ENCODE peak calls at places on chromosomes 7 and 10, in eight cellular contexts. One of them, this sample, is unnamed.

GRCh38 chr10:22366771-22367170 is 21.5 kb downstream of the SPAG6 start:
- DNase-seq in IMR-90: no peak
- DNase-seq in foreskin fibroblast: no peak
- DNase-seq in heart left ventricle: no peak
- DNase-seq in left ventricle myocardium inferior: no peak
- DNase-seq in GM23338: no peak
- DNase-seq in neural progenitor cell: no peak
- DNase-seq in psoas muscle: no peak
- DNase-seq in this sample: no peak

GRCh38 chr10:129808092-129808983 is 155.7 kb downstream of the EBF3 start:
- DNase-seq in foreskin fibroblast: no peak
- DNase-seq in left ventricle myocardium inferior: no peak
- DNase-seq in heart left ventricle: no peak
- DNase-seq in IMR-90: no peak
- DNase-seq in neural progenitor cell: no peak
- DNase-seq in GM23338: no peak
- DNase-seq in psoas muscle: no peak
- DNase-seq in this sample: no peak

GRCh38 chr10:33341638-33342037 is 7.2 kb upstream of the NRP1 start:
- DNase-seq in foreskin fibroblast: no peak
- DNase-seq in heart left ventricle: no peak
- DNase-seq in GM23338: no peak
- DNase-seq in left ventricle myocardium inferior: no peak
- DNase-seq in psoas muscle: no peak
- DNase-seq in IMR-90: peak; percentile 62
- DNase-seq in neural progenitor cell: no peak
- DNase-seq in this sample: no peak

GRCh38 chr7:132295198-132295597 is 281.1 kb downstream of the PLXNA4 start:
- DNase-seq in GM23338: no peak
- DNase-seq in neural progenitor cell: no peak
- DNase-seq in left ventricle myocardium inferior: no peak
- DNase-seq in IMR-90: no peak
- DNase-seq in psoas muscle: no peak
- DNase-seq in heart left ventricle: no peak
- DNase-seq in foreskin fibroblast: no peak
- DNase-seq in this sample: no peak

GRCh38 chr7:157785486-157786186 is 448.8 kb downstream of the DNAJB6 start:
- DNase-seq in heart left ventricle: no peak
- DNase-seq in neural progenitor cell: no peak
- DNase-seq in foreskin fibroblast: no peak
- DNase-seq in GM23338: no peak
- DNase-seq in psoas muscle: no peak
- DNase-seq in left ventricle myocardium inferior: no peak
- DNase-seq in IMR-90: no peak
- DNase-seq in this sample: no peak

GRCh38 chr10:12699258-12699700 is 302.2 kb downstream of the CCDC3 start:
- DNase-seq in psoas muscle: no peak
- DNase-seq in IMR-90: no peak
- DNase-seq in left ventricle myocardium inferior: no peak
- DNase-seq in heart left ventricle: no peak
- DNase-seq in GM23338: no peak
- DNase-seq in foreskin fibroblast: no peak
- DNase-seq in neural progenitor cell: no peak
- DNase-seq in this sample: no peak

GRCh38 chr10:37563107-37563714 is 294.2 kb downstream of the ZNF248 start:
- DNase-seq in foreskin fibroblast: no peak
- DNase-seq in GM23338: no peak
- DNase-seq in psoas muscle: no peak
- DNase-seq in IMR-90: no peak
- DNase-seq in heart left ventricle: no peak
- DNase-seq in left ventricle myocardium inferior: no peak
- DNase-seq in neural progenitor cell: no peak
- DNase-seq in this sample: no peak

GRCh38 chr7:23941551-23941950 is 231.5 kb downstream of the STK31 start:
- DNase-seq in left ventricle myocardium inferior: no peak
- DNase-seq in foreskin fibroblast: no peak
- DNase-seq in heart left ventricle: no peak
- DNase-seq in psoas muscle: no peak
- DNase-seq in neural progenitor cell: no peak
- DNase-seq in IMR-90: no peak
- DNase-seq in GM23338: no peak
- DNase-seq in this sample: no peak

GRCh38 chr7:96598421-96598820 is 111.2 kb downstream of the SEM1 start:
- DNase-seq in left ventricle myocardium inferior: no peak
- DNase-seq in IMR-90: no peak
- DNase-seq in GM23338: no peak
- DNase-seq in foreskin fibroblast: no peak
- DNase-seq in heart left ventricle: no peak
- DNase-seq in psoas muscle: no peak
- DNase-seq in neural progenitor cell: no peak
- DNase-seq in this sample: no peak

GRCh38 chr7:113629244-113629643 is 289.6 kb downstream of the PPP1R3A start:
- DNase-seq in foreskin fibroblast: no peak
- DNase-seq in psoas muscle: no peak
- DNase-seq in GM23338: no peak
- DNase-seq in neural progenitor cell: no peak
- DNase-seq in heart left ventricle: no peak
- DNase-seq in left ventricle myocardium inferior: no peak
- DNase-seq in IMR-90: peak; percentile 60
- DNase-seq in this sample: no peak

GRCh38 chr10:69757553-69758309 is 44.0 kb upstream of the COL13A1 start:
- DNase-seq in heart left ventricle: peak; percentile 40
- DNase-seq in foreskin fibroblast: peak; percentile 45
- DNase-seq in GM23338: no peak
- DNase-seq in neural progenitor cell: no peak
- DNase-seq in IMR-90: peak; percentile 41
- DNase-seq in psoas muscle: no peak
- DNase-seq in left ventricle myocardium inferior: peak; percentile 46
- DNase-seq in this sample: no peak

GRCh38 chr10:90641731-90642130 is 216.1 kb downstream of the HTR7 start:
- DNase-seq in heart left ventricle: no peak
- DNase-seq in IMR-90: no peak
- DNase-seq in left ventricle myocardium inferior: no peak
- DNase-seq in foreskin fibroblast: no peak
- DNase-seq in neural progenitor cell: no peak
- DNase-seq in GM23338: no peak
- DNase-seq in psoas muscle: no peak
- DNase-seq in this sample: no peak
- H3K4me3 ChIP-seq in heart left ventricle: no peak overlapping the region
- H3K4me3 ChIP-seq in IMR-90: no peak overlapping the region
- H3K4me3 ChIP-seq in left ventricle myocardium inferior: no peak overlapping the region
- H3K4me3 ChIP-seq in foreskin fibroblast: no peak overlapping the region
- H3K4me3 ChIP-seq in neural progenitor cell: no peak overlapping the region
- H3K4me3 ChIP-seq in GM23338: no peak overlapping the region
- H3K4me3 ChIP-seq in psoas muscle: peak overlapping the region; percentile 6
- H3K4me3 ChIP-seq in this sample: no peak overlapping the region

DNA sequence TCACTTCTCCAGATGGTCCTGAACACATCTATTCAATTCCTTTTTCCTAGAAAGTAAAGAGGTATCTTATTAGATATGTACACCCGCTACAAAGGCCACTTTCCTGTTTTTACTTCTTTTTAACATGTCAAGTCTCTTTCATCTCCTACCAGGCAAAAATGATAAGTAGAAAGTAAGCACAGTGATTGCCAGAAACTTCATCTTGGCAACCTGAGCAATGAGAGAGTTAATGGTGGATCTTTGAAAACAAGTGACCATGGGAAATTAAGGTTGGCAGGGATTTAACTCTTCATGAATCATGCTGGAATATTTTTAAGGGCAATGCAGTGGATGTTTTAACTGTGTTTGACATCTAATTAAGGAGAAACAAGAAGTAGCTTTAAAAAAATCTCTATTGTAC is 2.7 kb downstream of the SEMA3A start:
- DNase-seq in GM23338: no peak
- DNase-seq in neural progenitor cell: no peak
- DNase-seq in psoas muscle: no peak
- DNase-seq in IMR-90: peak; percentile 54
- DNase-seq in heart left ventricle: no peak
- DNase-seq in foreskin fibroblast: no peak
- DNase-seq in left ventricle myocardium inferior: no peak
- DNase-seq in this sample: no peak
- H3K4me3 ChIP-seq in GM23338: peak overlapping the region; percentile 65
- H3K4me3 ChIP-seq in neural progenitor cell: peak overlapping the region; percentile 84
- H3K4me3 ChIP-seq in psoas muscle: no peak overlapping the region
- H3K4me3 ChIP-seq in IMR-90: peak overlapping the region; percentile 84
- H3K4me3 ChIP-seq in heart left ventricle: no peak overlapping the region
- H3K4me3 ChIP-seq in foreskin fibroblast: peak overlapping the region; percentile 77
- H3K4me3 ChIP-seq in left ventricle myocardium inferior: peak overlapping the region; percentile 5
- H3K4me3 ChIP-seq in this sample: no peak overlapping the region

DNA sequence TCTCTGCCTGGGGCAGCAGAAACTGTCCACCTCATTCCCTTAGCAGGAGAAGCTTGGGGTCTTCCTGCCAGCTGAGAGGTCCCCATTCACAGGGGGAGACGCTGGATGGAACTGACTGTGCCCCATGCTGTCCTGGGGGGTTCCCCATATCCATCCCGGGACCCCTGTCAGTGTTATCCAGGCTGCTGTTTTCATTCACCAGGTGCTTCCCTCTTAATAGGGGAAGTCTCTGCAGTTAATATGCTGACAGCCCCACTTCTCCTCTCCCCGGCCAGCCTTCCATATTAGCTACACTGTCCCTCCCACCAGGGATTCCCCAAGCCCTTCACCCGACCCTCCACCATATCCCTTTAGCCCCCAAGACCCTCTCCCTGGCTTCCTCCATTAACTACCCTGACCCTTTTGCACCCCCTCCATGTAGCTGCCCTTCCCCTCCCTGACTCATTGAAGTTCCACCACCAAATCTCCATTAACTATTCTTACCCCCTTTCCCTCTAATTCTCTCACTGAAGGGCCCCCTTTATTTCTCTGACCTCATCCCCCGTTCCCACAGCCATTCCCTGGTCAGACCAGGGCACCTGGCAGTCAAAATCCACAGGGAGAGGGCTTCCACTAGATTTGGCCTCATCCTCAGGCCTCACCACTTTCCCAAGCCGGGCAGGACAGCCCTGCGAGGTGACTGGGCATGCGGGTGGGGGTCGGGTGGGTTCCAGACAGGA is 92.0 kb upstream of the PAX2 start:
- DNase-seq in psoas muscle: no peak
- DNase-seq in IMR-90: no peak
- DNase-seq in neural progenitor cell: no peak
- DNase-seq in foreskin fibroblast: no peak
- DNase-seq in left ventricle myocardium inferior: no peak
- DNase-seq in GM23338: no peak
- DNase-seq in heart left ventricle: no peak
- DNase-seq in this sample: no peak
- H3K4me3 ChIP-seq in psoas muscle: no peak overlapping the region
- H3K4me3 ChIP-seq in IMR-90: no peak overlapping the region
- H3K4me3 ChIP-seq in neural progenitor cell: peak overlapping the region; percentile 47
- H3K4me3 ChIP-seq in foreskin fibroblast: no peak overlapping the region
- H3K4me3 ChIP-seq in left ventricle myocardium inferior: peak overlapping the region; percentile 40
- H3K4me3 ChIP-seq in GM23338: peak overlapping the region; percentile 56
- H3K4me3 ChIP-seq in heart left ventricle: no peak overlapping the region
- H3K4me3 ChIP-seq in this sample: peak overlapping the region; percentile 22

GRCh38 chr10:126177414-126178030 is 210.8 kb downstream of the ADAM12 start:
- DNase-seq in heart left ventricle: no peak
- DNase-seq in foreskin fibroblast: no peak
- DNase-seq in left ventricle myocardium inferior: no peak
- DNase-seq in IMR-90: peak; percentile 38
- DNase-seq in neural progenitor cell: peak; percentile 87
- DNase-seq in GM23338: peak; percentile 77
- DNase-seq in psoas muscle: no peak
- DNase-seq in this sample: no peak

GRCh38 chr10:126179637-126180036 is 208.6 kb downstream of the ADAM12 start:
- DNase-seq in GM23338: no peak
- DNase-seq in heart left ventricle: no peak
- DNase-seq in IMR-90: no peak
- DNase-seq in foreskin fibroblast: no peak
- DNase-seq in left ventricle myocardium inferior: no peak
- DNase-seq in neural progenitor cell: no peak
- DNase-seq in psoas muscle: no peak
- DNase-seq in this sample: no peak

GRCh38 chr10:126170367-126170766 is 217.9 kb downstream of the ADAM12 start:
- DNase-seq in neural progenitor cell: no peak
- DNase-seq in IMR-90: no peak
- DNase-seq in psoas muscle: no peak
- DNase-seq in heart left ventricle: no peak
- DNase-seq in left ventricle myocardium inferior: no peak
- DNase-seq in foreskin fibroblast: no peak
- DNase-seq in GM23338: no peak
- DNase-seq in this sample: no peak

GRCh38 chr10:126171555-126171954 is 216.7 kb downstream of the ADAM12 start:
- DNase-seq in GM23338: no peak
- DNase-seq in neural progenitor cell: no peak
- DNase-seq in heart left ventricle: no peak
- DNase-seq in foreskin fibroblast: peak; percentile 65
- DNase-seq in psoas muscle: no peak
- DNase-seq in left ventricle myocardium inferior: no peak
- DNase-seq in IMR-90: peak; percentile 79
- DNase-seq in this sample: peak; percentile 90

GRCh38 chr10:126175586-126176258 is 212.6 kb downstream of the ADAM12 start:
- DNase-seq in heart left ventricle: no peak
- DNase-seq in foreskin fibroblast: no peak
- DNase-seq in IMR-90: no peak
- DNase-seq in psoas muscle: no peak
- DNase-seq in GM23338: no peak
- DNase-seq in neural progenitor cell: peak; percentile 37
- DNase-seq in left ventricle myocardium inferior: no peak
- DNase-seq in this sample: peak; percentile 55
- H3K4me3 ChIP-seq in heart left ventricle: no peak overlapping the region
- H3K4me3 ChIP-seq in foreskin fibroblast: no peak overlapping the region
- H3K4me3 ChIP-seq in IMR-90: no peak overlapping the region
- H3K4me3 ChIP-seq in psoas muscle: no peak overlapping the region
- H3K4me3 ChIP-seq in GM23338: no peak overlapping the region
- H3K4me3 ChIP-seq in neural progenitor cell: no peak overlapping the region
- H3K4me3 ChIP-seq in left ventricle myocardium inferior: no peak overlapping the region
- H3K4me3 ChIP-seq in this sample: no peak overlapping the region

DNA sequence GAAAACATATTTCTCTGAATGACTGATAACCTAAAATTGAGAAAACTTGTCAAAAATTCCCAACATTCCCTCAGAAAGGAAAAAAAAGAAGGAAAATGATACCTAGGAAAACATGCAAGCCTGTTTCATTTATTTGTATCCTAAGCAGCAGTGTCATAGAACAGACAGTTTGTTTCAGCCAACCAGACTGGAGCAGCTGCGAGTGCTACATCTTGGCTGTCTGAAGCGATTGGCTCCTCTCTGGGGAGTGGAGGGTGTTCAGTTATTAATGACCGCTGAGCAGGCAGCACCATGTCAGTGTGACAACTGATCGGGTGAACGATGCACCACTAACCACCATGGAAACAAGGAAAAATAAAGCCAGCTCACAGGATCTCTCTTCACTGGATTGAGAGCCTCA is at the start of gene LRRN3:
- DNase-seq in GM23338: peak; percentile 25
- DNase-seq in IMR-90: peak; percentile 61
- DNase-seq in foreskin fibroblast: peak; percentile 30
- DNase-seq in left ventricle myocardium inferior: peak; percentile 38
- DNase-seq in psoas muscle: peak; percentile 58
- DNase-seq in heart left ventricle: peak; percentile 38
- DNase-seq in neural progenitor cell: peak; percentile 25
- DNase-seq in this sample: no peak
- H3K4me3 ChIP-seq in GM23338: no peak within 1 kb of the TSS
- H3K4me3 ChIP-seq in IMR-90: peak within 1 kb of the TSS; percentile 39
- H3K4me3 ChIP-seq in foreskin fibroblast: peak within 1 kb of the TSS; percentile 42
- H3K4me3 ChIP-seq in left ventricle myocardium inferior: peak within 1 kb of the TSS; percentile 66
- H3K4me3 ChIP-seq in psoas muscle: peak within 1 kb of the TSS; percentile 60
- H3K4me3 ChIP-seq in heart left ventricle: peak within 1 kb of the TSS; percentile 52
- H3K4me3 ChIP-seq in neural progenitor cell: peak within 1 kb of the TSS; percentile 28
- H3K4me3 ChIP-seq in this sample: peak within 1 kb of the TSS; percentile 36

GRCh38 chr10:5002013-5002727 is 1.5 kb downstream of the AKR1C2 start:
- DNase-seq in neural progenitor cell: no peak
- DNase-seq in left ventricle myocardium inferior: no peak
- DNase-seq in foreskin fibroblast: no peak
- DNase-seq in GM23338: no peak
- DNase-seq in IMR-90: no peak
- DNase-seq in psoas muscle: no peak
- DNase-seq in heart left ventricle: no peak
- DNase-seq in this sample: no peak
- H3K4me3 ChIP-seq in neural progenitor cell: no peak overlapping the region
- H3K4me3 ChIP-seq in left ventricle myocardium inferior: peak overlapping the region; percentile 57
- H3K4me3 ChIP-seq in foreskin fibroblast: no peak overlapping the region
- H3K4me3 ChIP-seq in GM23338: no peak overlapping the region
- H3K4me3 ChIP-seq in IMR-90: no peak overlapping the region
- H3K4me3 ChIP-seq in psoas muscle: peak overlapping the region; percentile 66
- H3K4me3 ChIP-seq in heart left ventricle: peak overlapping the region; percentile 36
- H3K4me3 ChIP-seq in this sample: no peak overlapping the region

This sample was measured in skeletal muscle cell.